ENCODE peak calls at places on chromosome 19, in seven cellular contexts. One of them, this sample, is unnamed. For H3K4me1, the result is how much of the 10 kb centered on the place peaks cover.

GRCh38 chr19:3479177-3479818 is 1.0 kb downstream of the SMIM24 start:
- DNase-seq in adrenal gland: no peak
- DNase-seq in gastrocnemius medialis: no peak
- DNase-seq in fibroblast of lung: no peak
- DNase-seq in sigmoid colon: no peak
- DNase-seq in aorta: no peak
- DNase-seq in right lobe of liver: no peak
- DNase-seq in this sample: no peak

GRCh38 chr19:44712864-44713515 is 14.0 kb downstream of the CEACAM16 start:
- DNase-seq in adrenal gland: no peak
- DNase-seq in gastrocnemius medialis: no peak
- DNase-seq in fibroblast of lung: no peak
- DNase-seq in sigmoid colon: no peak
- DNase-seq in aorta: no peak
- DNase-seq in right lobe of liver: no peak
- DNase-seq in this sample: no peak

GRCh38 chr19:6495947-6496346 is 6.2 kb downstream of the TUBB4A start:
- DNase-seq in adrenal gland: no peak
- DNase-seq in gastrocnemius medialis: no peak
- DNase-seq in fibroblast of lung: no peak
- DNase-seq in sigmoid colon: no peak
- DNase-seq in aorta: no peak
- DNase-seq in right lobe of liver: no peak
- DNase-seq in this sample: no peak

GRCh38 chr19:53879145-53880037 is 2.6 kb upstream of the PRKCG start:
- DNase-seq in adrenal gland: peak
- DNase-seq in gastrocnemius medialis: peak
- DNase-seq in fibroblast of lung: peak
- DNase-seq in sigmoid colon: peak
- DNase-seq in aorta: peak
- DNase-seq in right lobe of liver: peak
- DNase-seq in this sample: peak

GRCh38 chr19:8446055-8446709 is 1.4 kb downstream of the HNRNPM start:
- DNase-seq in adrenal gland: no peak
- DNase-seq in gastrocnemius medialis: no peak
- DNase-seq in fibroblast of lung: no peak
- DNase-seq in sigmoid colon: peak
- DNase-seq in aorta: peak
- DNase-seq in right lobe of liver: no peak
- DNase-seq in this sample: no peak

GRCh38 chr19:42028304-42029216 is 34.5 kb upstream of the ATP1A3 start:
- DNase-seq in adrenal gland: no peak
- DNase-seq in gastrocnemius medialis: no peak
- DNase-seq in fibroblast of lung: no peak
- DNase-seq in sigmoid colon: no peak
- DNase-seq in aorta: no peak
- DNase-seq in right lobe of liver: no peak
- DNase-seq in this sample: no peak

GRCh38 chr19:20079487-20079886 is 1.7 kb downstream of the ZNF90 start:
- DNase-seq in adrenal gland: no peak
- DNase-seq in gastrocnemius medialis: no peak
- DNase-seq in fibroblast of lung: no peak
- DNase-seq in sigmoid colon: no peak
- DNase-seq in aorta: no peak
- DNase-seq in right lobe of liver: no peak
- DNase-seq in this sample: no peak

GRCh38 chr19:40235238-40236025 is 8.9 kb upstream of the CCNP start:
- DNase-seq in adrenal gland: no peak
- DNase-seq in gastrocnemius medialis: no peak
- DNase-seq in fibroblast of lung: no peak
- DNase-seq in sigmoid colon: no peak
- DNase-seq in aorta: no peak
- DNase-seq in right lobe of liver: peak
- DNase-seq in this sample: peak

DNA sequence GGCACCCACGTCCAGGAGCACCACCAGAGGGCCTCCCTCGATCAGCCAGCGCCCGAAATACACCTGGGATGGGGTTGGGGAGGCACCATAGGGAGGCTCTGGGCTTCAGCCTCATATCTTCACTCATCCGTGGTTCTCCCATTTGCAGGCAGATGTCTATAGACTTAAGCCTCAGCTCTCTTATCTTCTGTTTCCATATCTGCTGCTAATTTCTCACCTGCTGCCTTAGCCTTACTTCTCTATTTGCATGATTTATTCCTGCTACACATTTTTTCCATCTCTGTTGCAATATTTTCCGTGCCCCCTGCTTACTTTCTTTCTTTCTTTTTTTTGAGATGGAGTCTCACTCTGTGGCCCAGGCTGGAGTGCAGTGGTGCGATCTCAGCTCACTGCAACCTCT is 5.8 kb downstream of the GYS1 start:
- DNase-seq in adrenal gland: no peak
- DNase-seq in gastrocnemius medialis: no peak
- DNase-seq in fibroblast of lung: no peak
- DNase-seq in sigmoid colon: no peak
- DNase-seq in aorta: no peak
- DNase-seq in right lobe of liver: no peak
- DNase-seq in this sample: no peak
- H3K27ac ChIP-seq in adrenal gland: no peak
- H3K27ac ChIP-seq in gastrocnemius medialis: peak
- H3K27ac ChIP-seq in fibroblast of lung: no peak
- H3K27ac ChIP-seq in sigmoid colon: no peak
- H3K27ac ChIP-seq in aorta: no peak
- H3K27ac ChIP-seq in right lobe of liver: no peak
- H3K27ac ChIP-seq in this sample: no peak

GRCh38 chr19:34513767-34514166 is 32.2 kb downstream of the WTIP start:
- DNase-seq in adrenal gland: no peak
- DNase-seq in gastrocnemius medialis: no peak
- DNase-seq in fibroblast of lung: no peak
- DNase-seq in sigmoid colon: no peak
- DNase-seq in aorta: no peak
- DNase-seq in right lobe of liver: no peak
- DNase-seq in this sample: no peak
- H3K4me1 ChIP-seq in adrenal gland: under half
- H3K4me1 ChIP-seq in gastrocnemius medialis: under half
- H3K4me1 ChIP-seq in fibroblast of lung: under half
- H3K4me1 ChIP-seq in sigmoid colon: under half
- H3K4me1 ChIP-seq in aorta: under half
- H3K4me1 ChIP-seq in right lobe of liver: under half
- H3K4me1 ChIP-seq in this sample: under half

GRCh38 chr19:55160128-55160985 is 2.8 kb upstream of the TNNI3 start:
- DNase-seq in adrenal gland: peak
- DNase-seq in gastrocnemius medialis: peak
- DNase-seq in fibroblast of lung: peak
- DNase-seq in sigmoid colon: peak
- DNase-seq in aorta: peak
- DNase-seq in right lobe of liver: peak
- DNase-seq in this sample: peak
- H3K27ac ChIP-seq in adrenal gland: no peak
- H3K27ac ChIP-seq in gastrocnemius medialis: no peak
- H3K27ac ChIP-seq in fibroblast of lung: no peak
- H3K27ac ChIP-seq in sigmoid colon: no peak
- H3K27ac ChIP-seq in aorta: no peak
- H3K27ac ChIP-seq in right lobe of liver: no peak
- H3K27ac ChIP-seq in this sample: no peak

GRCh38 chr19:46721269-46722003 is 4.5 kb upstream of the PRKD2 start:
- DNase-seq in adrenal gland: no peak
- DNase-seq in gastrocnemius medialis: no peak
- DNase-seq in fibroblast of lung: no peak
- DNase-seq in sigmoid colon: no peak
- DNase-seq in aorta: peak
- DNase-seq in right lobe of liver: peak
- DNase-seq in this sample: no peak
- H3K4me1 ChIP-seq in adrenal gland: under half
- H3K4me1 ChIP-seq in gastrocnemius medialis: under half
- H3K4me1 ChIP-seq in fibroblast of lung: under half
- H3K4me1 ChIP-seq in sigmoid colon: under half
- H3K4me1 ChIP-seq in aorta: under half
- H3K4me1 ChIP-seq in right lobe of liver: under half
- H3K4me1 ChIP-seq in this sample: under half

GRCh38 chr19:38173324-38174041 is 50.5 kb downstream of the DPF1 start:
- DNase-seq in adrenal gland: peak
- DNase-seq in gastrocnemius medialis: peak
- DNase-seq in fibroblast of lung: peak
- DNase-seq in sigmoid colon: no peak
- DNase-seq in aorta: peak
- DNase-seq in right lobe of liver: no peak
- DNase-seq in this sample: no peak
- H3K27ac ChIP-seq in adrenal gland: no peak
- H3K27ac ChIP-seq in gastrocnemius medialis: peak
- H3K27ac ChIP-seq in fibroblast of lung: no peak
- H3K27ac ChIP-seq in sigmoid colon: no peak
- H3K27ac ChIP-seq in aorta: no peak
- H3K27ac ChIP-seq in right lobe of liver: no peak
- H3K27ac ChIP-seq in this sample: no peak

GRCh38 chr19:52660981-52661380 is 22.8 kb upstream of the ZNF83 start:
- DNase-seq in adrenal gland: no peak
- DNase-seq in gastrocnemius medialis: no peak
- DNase-seq in fibroblast of lung: peak
- DNase-seq in sigmoid colon: no peak
- DNase-seq in aorta: no peak
- DNase-seq in right lobe of liver: no peak
- DNase-seq in this sample: no peak

GRCh38 chr19:52662631-52663030 is 24.5 kb upstream of the ZNF83 start:
- DNase-seq in adrenal gland: no peak
- DNase-seq in gastrocnemius medialis: no peak
- DNase-seq in fibroblast of lung: peak
- DNase-seq in sigmoid colon: no peak
- DNase-seq in aorta: no peak
- DNase-seq in right lobe of liver: no peak
- DNase-seq in this sample: no peak

GRCh38 chr19:52653161-52653560 is 15.0 kb upstream of the ZNF83 start:
- DNase-seq in adrenal gland: no peak
- DNase-seq in gastrocnemius medialis: no peak
- DNase-seq in fibroblast of lung: no peak
- DNase-seq in sigmoid colon: no peak
- DNase-seq in aorta: no peak
- DNase-seq in right lobe of liver: no peak
- DNase-seq in this sample: no peak

GRCh38 chr19:52659013-52659412 is 20.9 kb upstream of the ZNF83 start:
- DNase-seq in adrenal gland: no peak
- DNase-seq in gastrocnemius medialis: no peak
- DNase-seq in fibroblast of lung: no peak
- DNase-seq in sigmoid colon: no peak
- DNase-seq in aorta: no peak
- DNase-seq in right lobe of liver: no peak
- DNase-seq in this sample: no peak

DNA sequence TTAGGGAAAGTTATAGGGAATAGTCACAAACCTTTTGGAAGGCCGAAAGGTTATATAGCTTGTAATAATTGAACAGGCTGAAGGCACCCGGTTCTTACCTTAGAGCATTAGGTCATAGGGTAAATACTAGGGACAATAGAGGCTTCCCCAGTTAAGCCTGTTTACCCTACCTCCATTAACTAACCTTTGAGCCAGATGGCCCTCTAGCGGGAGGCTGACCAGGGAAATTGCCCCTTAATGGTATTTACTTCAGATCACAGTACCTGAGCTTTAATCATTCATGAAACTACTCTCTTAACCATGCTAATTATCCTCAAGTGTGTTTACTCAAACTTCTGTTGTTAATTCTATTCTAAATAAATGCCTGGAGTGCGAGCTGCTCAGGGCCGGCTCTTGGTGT is 20.4 kb upstream of the ZNF83 start:
- DNase-seq in adrenal gland: no peak
- DNase-seq in gastrocnemius medialis: no peak
- DNase-seq in fibroblast of lung: no peak
- DNase-seq in sigmoid colon: no peak
- DNase-seq in aorta: no peak
- DNase-seq in right lobe of liver: no peak
- DNase-seq in this sample: no peak
- H3K4me1 ChIP-seq in adrenal gland: under half
- H3K4me1 ChIP-seq in gastrocnemius medialis: under half
- H3K4me1 ChIP-seq in fibroblast of lung: under half
- H3K4me1 ChIP-seq in sigmoid colon: under half
- H3K4me1 ChIP-seq in aorta: under half
- H3K4me1 ChIP-seq in right lobe of liver: under half
- H3K4me1 ChIP-seq in this sample: under half

GRCh38 chr19:38277969-38278680 is 13.8 kb downstream of the SPINT2 start:
- DNase-seq in adrenal gland: peak
- DNase-seq in gastrocnemius medialis: no peak
- DNase-seq in fibroblast of lung: peak
- DNase-seq in sigmoid colon: no peak
- DNase-seq in aorta: peak
- DNase-seq in right lobe of liver: no peak
- DNase-seq in this sample: peak
- H3K27ac ChIP-seq in adrenal gland: peak
- H3K27ac ChIP-seq in gastrocnemius medialis: peak
- H3K27ac ChIP-seq in fibroblast of lung: peak
- H3K27ac ChIP-seq in sigmoid colon: peak
- H3K27ac ChIP-seq in aorta: peak
- H3K27ac ChIP-seq in right lobe of liver: peak
- H3K27ac ChIP-seq in this sample: peak

DNA sequence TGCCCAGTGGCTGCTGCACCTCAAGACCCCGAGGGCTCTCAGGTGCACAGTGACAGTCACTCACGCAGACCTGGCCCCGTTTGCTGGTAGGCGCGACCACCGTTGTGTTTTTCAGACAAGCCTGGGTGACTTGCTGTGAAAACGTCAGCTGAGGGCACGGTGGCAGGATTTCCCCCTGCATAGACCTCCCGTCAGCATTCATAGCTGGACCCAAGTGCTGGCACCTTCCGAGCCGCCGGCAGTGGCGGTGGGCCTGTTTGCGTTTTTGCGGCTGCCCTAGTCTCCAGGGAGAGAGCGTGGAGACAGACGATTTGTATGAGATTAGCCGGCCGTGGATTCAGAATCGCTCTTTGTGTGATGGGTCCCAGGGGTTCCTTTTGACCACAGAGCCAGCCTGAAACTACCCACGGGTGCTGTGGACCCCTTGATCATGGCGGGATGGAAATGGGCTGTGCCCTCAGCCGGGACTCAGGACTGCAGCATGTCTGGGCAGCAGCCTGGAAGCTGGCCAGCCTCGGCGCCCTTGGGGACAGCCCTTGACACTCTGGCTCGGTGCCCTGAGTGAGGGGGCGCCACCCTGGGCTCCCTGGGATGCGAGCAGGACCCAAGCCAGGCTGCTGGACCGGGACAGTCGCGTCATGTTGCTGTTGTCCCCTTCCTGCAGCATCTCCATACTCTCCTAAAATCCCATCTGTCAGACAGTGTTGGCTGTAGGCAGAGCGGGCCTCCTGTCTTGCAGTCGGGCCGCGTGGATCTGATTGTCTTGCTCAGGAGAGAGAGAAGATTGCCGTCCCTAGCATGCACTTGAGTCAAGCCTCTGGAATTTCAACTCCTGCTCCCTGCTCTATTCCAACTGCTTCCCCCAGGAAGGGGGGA is 8.6 kb downstream of the KDM4B start:
- DNase-seq in adrenal gland: peak
- DNase-seq in gastrocnemius medialis: no peak
- DNase-seq in fibroblast of lung: peak
- DNase-seq in sigmoid colon: peak
- DNase-seq in aorta: peak
- DNase-seq in right lobe of liver: no peak
- DNase-seq in this sample: no peak
- H3K4me1 ChIP-seq in adrenal gland: under half
- H3K4me1 ChIP-seq in gastrocnemius medialis: half or more
- H3K4me1 ChIP-seq in fibroblast of lung: under half
- H3K4me1 ChIP-seq in sigmoid colon: half or more
- H3K4me1 ChIP-seq in aorta: under half
- H3K4me1 ChIP-seq in right lobe of liver: under half
- H3K4me1 ChIP-seq in this sample: half or more

This sample was measured in lower lobe of right lung.